ENCODE peak calls at places on chromosomes 5 and 9, in seven cellular contexts. D is Right ventricle myocardium superior; J is progenitor cell of endocrine pancreas; N is substantia nigra; R is osteocyte; O is activated CD8-positive, alpha-beta memory T cell treated with anti-CD3 and anti-CD28 coated beads for 24 hours; E is HEK293T. X is an unnamed sample.
A peak's percentile ranks its signal among the peaks of the same experiment; 100 is the strongest.

GRCh38 chr9:133449760-133450159 is 10.0 kb upstream of the CACFD1 start:
- DNase-seq in D (no peak), J (no peak), N (no peak), R (no peak), O (no peak), E (no peak), X (no peak)

GRCh38 chr9:708182-708555 is 133.3 kb upstream of the DMRT1 start:
- DNase-seq in D (no peak), J (no peak), N (no peak), R (no peak), O (no peak), E (no peak), X (no peak)

GRCh38 chr9:14868772-14869583 is 41.2 kb downstream of the FREM1 start:
- DNase-seq in D (no peak), J (no peak), N (no peak), R (no peak), O (no peak), E (peak; percentile 17), X (no peak)

GRCh38 chr5:80623911-80624457 is 30.5 kb upstream of the MSH3 start:
- DNase-seq in D (no peak), J (no peak), N (no peak), R (no peak), O (no peak), E (no peak), X (no peak)

GRCh38 chr9:127828262-127829031 is 25.8 kb downstream of the FPGS start:
- DNase-seq in D (peak; percentile 93), J (peak; percentile 63), N (peak; percentile 29), R (no peak), O (no peak), E (peak; percentile 59), X (peak; percentile 70)

GRCh38 chr5:98755406-98755805 is 18.1 kb upstream of the RGMB start:
- DNase-seq in D (no peak), J (no peak), N (no peak), R (no peak), O (no peak), E (no peak), X (no peak)

GRCh38 chr5:56585973-56586740 is 229.2 kb upstream of the MAP3K1 start:
- DNase-seq in D (peak; percentile 66), J (no peak), N (no peak), R (no peak), O (no peak), E (no peak), X (no peak)

GRCh38 chr5:43192558-43193170 is 639 bp downstream of the NIM1K start:
- DNase-seq in D (peak; percentile 53), J (no peak), N (peak; percentile 57), R (no peak), O (peak; percentile 68), E (peak; percentile 31), X (no peak)

GRCh38 chr9:137534256-137535119 is 15.7 kb downstream of the PNPLA7 start:
- DNase-seq in D (no peak), J (no peak), N (peak; percentile 8), R (no peak), O (peak; percentile 74), E (peak; percentile 69), X (no peak)